ENCODE peak calls at places on chromosomes 13 and 19, in eight cellular contexts. J, T, Q, C, U, R, B and K are unnamed samples. For H3K36me3 and H3K4me1, the result is how much of the 10 kb centered on the place peaks cover.

GRCh38 chr13:39881887-39882286 is 226.4 kb downstream of the COG6 start:
- DNase-seq in J (no peak), T (no peak), Q (no peak), C (no peak), U (no peak), R (no peak), B (no peak), K (no peak)

GRCh38 chr19:43652546-43652874 is 12.9 kb upstream of the CADM4 start:
- DNase-seq in J (no peak), T (no peak), Q (no peak), C (no peak), U (no peak), R (no peak), B (no peak), K (no peak)

GRCh38 chr19:723714-724113 is 15.0 kb downstream of the PALM start:
- DNase-seq in J (no peak), T (no peak), Q (no peak), C (no peak), U (no peak), R (no peak), B (no peak), K (no peak)

GRCh38 chr13:51122868-51123267 is 11.8 kb upstream of the C13orf42 start:
- DNase-seq in J (no peak), T (no peak), Q (no peak), C (no peak), U (no peak), R (no peak), B (no peak), K (peak)

GRCh38 chr13:72368031-72368430 is 359.4 kb downstream of the MZT1 start:
- DNase-seq in J (no peak), T (no peak), Q (no peak), C (no peak), U (no peak), R (no peak), B (no peak), K (no peak)

GRCh38 chr19:2805261-2805900 is 14.3 kb upstream of the ZNF554 start:
- DNase-seq in J (no peak), T (no peak), Q (peak), C (no peak), U (no peak), R (no peak), B (no peak), K (no peak)

GRCh38 chr19:32881766-32882165 is 12.2 kb upstream of the SLC7A9 start:
- DNase-seq in J (no peak), T (no peak), Q (no peak), C (no peak), U (no peak), R (no peak), B (no peak), K (no peak)

GRCh38 chr19:44608391-44608821 is 5.0 kb upstream of the IGSF23 start:
- DNase-seq in J (no peak), T (no peak), Q (peak), C (no peak), U (no peak), R (no peak), B (no peak), K (no peak)

GRCh38 chr19:43738780-43739211 is 16.0 kb downstream of the SMG9 start:
- DNase-seq in J (no peak), T (no peak), Q (no peak), C (no peak), U (no peak), R (no peak), B (no peak), K (no peak)

GRCh38 chr19:51809787-51810186 is 14.8 kb downstream of the FPR3 start:
- DNase-seq in J (no peak), T (no peak), Q (peak), C (no peak), U (no peak), R (peak), B (peak), K (no peak)

GRCh38 chr13:21735621-21736401 is 64.9 kb downstream of the FGF9 start:
- DNase-seq in J (no peak), T (no peak), Q (no peak), C (no peak), U (no peak), R (peak), B (no peak), K (no peak)

GRCh38 chr13:39766464-39767167 is 111.2 kb downstream of the COG6 start:
- DNase-seq in J (no peak), T (no peak), Q (no peak), C (no peak), U (no peak), R (no peak), B (no peak), K (no peak)

GRCh38 chr13:35787937-35788336 is 311.4 kb upstream of the MAB21L1 start:
- DNase-seq in J (no peak), T (peak), Q (no peak), C (no peak), U (no peak), R (no peak), B (no peak), K (no peak)

GRCh38 chr13:113862191-113862765 is 1.6 kb downstream of the GAS6 start:
- DNase-seq in J (no peak), T (no peak), Q (peak), C (no peak), U (no peak), R (peak), B (no peak), K (no peak)

GRCh38 chr13:113860051-113860471 is 3.8 kb downstream of the GAS6 start:
- DNase-seq in J (no peak), T (no peak), Q (no peak), C (no peak), U (no peak), R (peak), B (no peak), K (no peak)

GRCh38 chr13:113860579-113861432 is 3.1 kb downstream of the GAS6 start:
- DNase-seq in J (no peak), T (no peak), Q (no peak), C (no peak), U (peak), R (peak), B (no peak), K (no peak)

GRCh38 chr13:113862766-113863510 is 938 bp downstream of the GAS6 start:
- DNase-seq in J (no peak), T (peak), Q (peak), C (no peak), U (peak), R (peak), B (no peak), K (no peak)

GRCh38 chr13:113861433-113862030 is 2.3 kb downstream of the GAS6 start:
- DNase-seq in J (no peak), T (peak), Q (no peak), C (no peak), U (no peak), R (no peak), B (no peak), K (no peak)
- H3K27ac ChIP-seq in J (no peak), T (no peak), Q (no peak), C (no peak), U (no peak), R (no peak), B (peak), K (no peak)

GRCh38 chr19:19050731-19051130 is 13.1 kb upstream of the SLC25A42 start:
- DNase-seq in J (no peak), T (no peak), Q (no peak), C (no peak), U (no peak), R (no peak), B (no peak), K (no peak)
- H3K36me3 ChIP-seq in J (half or more), T (under half), Q (under half), C (under half), U (half or more), R (half or more), B (under half), K (under half)

DNA sequence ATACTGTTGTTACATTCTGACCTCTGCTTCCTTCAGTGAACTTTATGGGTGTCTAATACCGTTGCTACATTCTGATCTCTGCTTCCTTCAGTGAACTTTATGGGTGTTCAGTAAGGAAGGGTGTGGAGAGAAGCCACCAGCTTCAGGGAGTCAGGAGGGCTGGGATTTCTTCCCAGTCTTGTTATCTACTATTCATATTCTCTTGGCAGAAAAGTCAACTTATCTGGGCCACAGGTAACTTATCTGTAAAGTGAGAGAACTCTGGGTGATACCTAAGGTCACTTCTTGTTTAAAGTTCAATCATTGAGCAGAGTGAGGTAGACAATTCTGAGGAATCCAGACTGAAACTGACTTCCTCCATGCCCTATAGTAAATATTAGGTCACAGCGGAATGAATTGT is 71.2 kb upstream of the STK24 start:
- DNase-seq in J (no peak), T (no peak), Q (no peak), C (no peak), U (no peak), R (no peak), B (no peak), K (no peak)
- H3K4me1 ChIP-seq in J (under half), T (under half), Q (under half), C (under half), U (under half), R (under half), B (under half), K (under half)

GRCh38 chr19:6059996-6060599 is 50.2 kb downstream of the RFX2 start:
- DNase-seq in J (no peak), T (no peak), Q (no peak), C (no peak), U (no peak), R (no peak), B (no peak), K (peak)
- H3K27ac ChIP-seq in J (no peak), T (peak), Q (no peak), C (no peak), U (peak), R (no peak), B (peak), K (no peak)

GRCh38 chr19:16386619-16387240 is 62.1 kb downstream of the KLF2 start:
- DNase-seq in J (peak), T (peak), Q (no peak), C (peak), U (peak), R (no peak), B (no peak), K (peak)
- H3K36me3 ChIP-seq in J (half or more), T (under half), Q (under half), C (under half), U (half or more), R (half or more), B (half or more), K (under half)